ENCODE peak calls at places on chromosomes 5 and 9, in six cellular contexts. S is skeletal muscle cell; R is activated CD8-positive, alpha-beta memory T cell treated with anti-CD3 and anti-CD28 coated beads for 24 hours; W is HTR-8/SVneo; Y is foreskin fibroblast; M is C1 segment of cervical spinal cord. B is an unnamed sample.

GRCh38 chr9:137370865-137371520 is 52.0 kb downstream of the EXD3 start:
- DNase-seq in M (no peak), R (no peak), W (no peak), S (no peak), Y (no peak), B (no peak)

GRCh38 chr9:98864257-98865180 is 57.0 kb downstream of the GALNT12 start:
- DNase-seq in M (no peak), R (no peak), W (no peak), S (peak), Y (peak), B (peak)

GRCh38 chr5:116763987-116764866 is 189.6 kb upstream of the SEMA6A start:
- DNase-seq in M (no peak), R (no peak), S (peak), Y (no peak), W (no peak), B (no peak)

GRCh38 chr9:1978941-1979340 is 36.2 kb upstream of the SMARCA2 start:
- DNase-seq in R (no peak), S (peak), M (no peak), W (no peak), Y (peak), B (peak)

GRCh38 chr9:23769307-23769935 is 56.6 kb downstream of the ELAVL2 start:
- DNase-seq in M (no peak), W (peak), S (peak), Y (no peak), R (no peak), B (peak)

GRCh38 chr9:14080940-14081621 is 232.9 kb downstream of the NFIB start:
- DNase-seq in W (no peak), S (peak), Y (no peak), M (no peak), R (no peak), B (peak)

GRCh38 chr5:160492565-160492964 is 70.9 kb downstream of the PTTG1 start:
- DNase-seq in S (no peak), Y (no peak), W (no peak), R (no peak), M (no peak), B (peak)

GRCh38 chr5:39759696-39760095 is 334.9 kb upstream of the DAB2 start:
- DNase-seq in M (no peak), S (no peak), W (no peak), R (no peak), Y (no peak), B (peak)

GRCh38 chr9:78115073-78115472 is 83.5 kb upstream of the GNAQ start:
- DNase-seq in M (no peak), Y (no peak), R (no peak), S (no peak), W (no peak), B (peak)

GRCh38 chr5:153974131-153974812 is 64.4 kb downstream of the FAM114A2 start:
- DNase-seq in R (no peak), Y (no peak), W (peak), M (no peak), S (no peak), B (peak)

GRCh38 chr9:128724744-128725211 is 851 bp upstream of the ZDHHC12 start:
- DNase-seq in R (no peak), Y (peak), W (peak), M (no peak), S (no peak), B (peak)

GRCh38 chr9:102740578-102740977 is 254.6 kb upstream of the CYLC2 start:
- DNase-seq in R (no peak), Y (no peak), S (no peak), M (no peak), W (no peak), B (no peak)

GRCh38 chr5:39231705-39232525 is 12.6 kb upstream of the FYB1 start:
- DNase-seq in W (no peak), M (no peak), R (no peak), S (no peak), Y (no peak), B (peak)

GRCh38 chr5:112917453-112918005 is 4.5 kb downstream of the REEP5 start:
- DNase-seq in M (no peak), R (no peak), Y (no peak), S (no peak), W (no peak), B (peak)

GRCh38 chr5:127838661-127839060 is 135.5 kb downstream of the CCDC192 start:
- DNase-seq in Y (peak), R (no peak), M (no peak), W (peak), S (no peak), B (peak)

GRCh38 chr5:43676083-43676840 is 73.3 kb downstream of the NNT start:
- DNase-seq in R (no peak), M (no peak), W (no peak), S (no peak), Y (no peak), B (no peak)

GRCh38 chr5:107365355-107366109 is 305.2 kb downstream of the EFNA5 start:
- DNase-seq in M (no peak), R (no peak), S (peak), W (no peak), Y (peak), B (no peak)

B was measured in GM23248.